ENCODE peak calls at places on chromosomes 5 and 9, in four cellular contexts. B is heart left ventricle, V is SJSA1, Q is HCT116. E is an unnamed sample. For H3K4me1, the result is how much of the 10 kb centered on the place peaks cover.

GRCh38 chr9:7536310-7536939 is 263.2 kb downstream of the DMAC1 start:
- DNase-seq in B (no peak), V (no peak), Q (peak), E (peak)

GRCh38 chr9:2299156-2299842 is 284.2 kb downstream of the SMARCA2 start:
- DNase-seq in B (no peak), V (no peak), Q (no peak), E (no peak)

GRCh38 chr5:149853019-149853648 is 91.5 kb downstream of the PDE6A start:
- DNase-seq in B (peak), V (peak), Q (peak), E (peak)

GRCh38 chr9:97986466-97986865 is 3.3 kb downstream of the ANP32B start:
- DNase-seq in B (no peak), V (no peak), Q (no peak), E (no peak)

GRCh38 chr5:21094619-21095018 is 1106.6 kb upstream of the CDH18 start:
- DNase-seq in B (no peak), V (no peak), Q (no peak), E (no peak)

GRCh38 chr5:155460501-155460931 is 447.0 kb downstream of the KIF4B start:
- DNase-seq in B (no peak), V (no peak), Q (no peak), E (no peak)

GRCh38 chr5:134007581-134008256 is 2.9 kb upstream of the VDAC1 start:
- DNase-seq in B (no peak), V (no peak), Q (no peak), E (no peak)

GRCh38 chr9:784916-785315 is 56.6 kb upstream of the DMRT1 start:
- DNase-seq in B (no peak), V (no peak), Q (no peak), E (no peak)

GRCh38 chr5:84131372-84131771 is 253.3 kb downstream of the EDIL3 start:
- DNase-seq in B (no peak), V (no peak), Q (no peak), E (no peak)

GRCh38 chr9:136194540-136194939 is 10.4 kb downstream of the LHX3 start:
- DNase-seq in B (no peak), V (no peak), Q (no peak), E (no peak)

GRCh38 chr9:17837931-17838330 is 259.1 kb downstream of the SH3GL2 start:
- DNase-seq in B (no peak), V (no peak), Q (no peak), E (no peak)

GRCh38 chr5:60473654-60474053 is 226.3 kb downstream of the DEPDC1B start:
- DNase-seq in B (no peak), V (no peak), Q (no peak), E (no peak)

GRCh38 chr5:89934069-89934468 is 475.5 kb downstream of the CETN3 start:
- DNase-seq in B (no peak), V (no peak), Q (no peak), E (no peak)

GRCh38 chr5:38465045-38465444 is 91.4 kb downstream of the LIFR start:
- DNase-seq in B (no peak), V (no peak), Q (no peak), E (peak)

GRCh38 chr5:159912033-159912800 is 4.1 kb upstream of the ADRA1B start:
- DNase-seq in B (no peak), V (peak), Q (no peak), E (no peak)

GRCh38 chr9:98899399-98900056 is 44.2 kb upstream of the COL15A1 start:
- DNase-seq in B (no peak), V (peak), Q (no peak), E (no peak)

GRCh38 chr9:16343249-16344237 is 526.9 kb downstream of the BNC2 start:
- DNase-seq in B (no peak), V (no peak), Q (no peak), E (peak)

GRCh38 chr9:75111019-75111622 is 22.8 kb downstream of the OSTF1 start:
- DNase-seq in B (no peak), V (no peak), Q (peak), E (no peak)

GRCh38 chr9:25562101-25562500 is 116.1 kb downstream of the TUSC1 start:
- DNase-seq in B (no peak), V (no peak), Q (no peak), E (no peak)

GRCh38 chr9:81737871-81738507 is 48.6 kb upstream of the TLE1 start:
- DNase-seq in B (no peak), V (peak), Q (peak), E (no peak)

GRCh38 chr5:123434796-123435195 is 11.6 kb upstream of the CEP120 start:
- DNase-seq in B (no peak), V (no peak), Q (no peak), E (no peak)

GRCh38 chr9:121651295-121652036 is at the start of gene DAB2IP:
- DNase-seq in B (peak), V (no peak), Q (no peak), E (peak)

GRCh38 chr9:2818486-2819121 is 25.3 kb downstream of the PUM3 start:
- DNase-seq in B (no peak), V (no peak), Q (no peak), E (no peak)

GRCh38 chr5:43078956-43079355 is 38.8 kb upstream of the ANXA2R start:
- DNase-seq in B (no peak), V (peak), Q (no peak), E (no peak)

GRCh38 chr9:113536483-113537226 is 73.1 kb downstream of the RGS3 start:
- DNase-seq in B (peak), V (no peak), Q (no peak), E (peak)

GRCh38 chr5:17221843-17222614 is 4.6 kb downstream of the BASP1 start:
- DNase-seq in B (no peak), V (no peak), Q (no peak), E (no peak)

GRCh38 chr9:87588339-87588738 is 90.7 kb downstream of the DAPK1 start:
- DNase-seq in B (no peak), V (no peak), Q (no peak), E (no peak)

GRCh38 chr5:122500245-122501086 is 188.4 kb downstream of the SNCAIP start:
- DNase-seq in B (no peak), V (peak), Q (peak), E (peak)

GRCh38 chr5:93006915-93007314 is 574.1 kb downstream of the NR2F1-AS1 start:
- DNase-seq in B (no peak), V (no peak), Q (no peak), E (no peak)

GRCh38 chr9:98451576-98451975 is 196.1 kb upstream of the TBC1D2 start:
- DNase-seq in B (no peak), V (no peak), Q (no peak), E (no peak)

GRCh38 chr9:468766-469496 is 254.3 kb downstream of the DOCK8 start:
- DNase-seq in B (no peak), V (no peak), Q (no peak), E (no peak)

GRCh38 chr5:10985091-10985490 is 224.1 kb upstream of the DAP start:
- DNase-seq in B (no peak), V (no peak), Q (no peak), E (no peak)

GRCh38 chr5:135441919-135442318 is 5.2 kb downstream of the DCANP1 start:
- DNase-seq in B (no peak), V (no peak), Q (no peak), E (no peak)

GRCh38 chr9:121963542-121963995 is 129.5 kb downstream of the TTLL11 start:
- DNase-seq in B (no peak), V (no peak), Q (no peak), E (no peak)

GRCh38 chr9:83069651-83070050 is 6.7 kb upstream of the RASEF start:
- DNase-seq in B (no peak), V (no peak), Q (no peak), E (no peak)

GRCh38 chr5:92353107-92354030 is 970.3 kb upstream of the ARRDC3 start:
- DNase-seq in B (no peak), V (no peak), Q (no peak), E (no peak)

GRCh38 chr9:108535526-108535925 is 320.3 kb downstream of the ACTL7B start:
- DNase-seq in B (no peak), V (peak), Q (no peak), E (no peak)

GRCh38 chr9:132044176-132044880 is 35.3 kb downstream of the MED27 start:
- DNase-seq in B (no peak), V (no peak), Q (no peak), E (no peak)

GRCh38 chr9:134052491-134052890 is 15.3 kb downstream of the BRD3 start:
- DNase-seq in B (peak), V (no peak), Q (no peak), E (no peak)
- H3K4me1 ChIP-seq in B (under half), V (under half), Q (under half), E (half or more)

GRCh38 chr5:50854082-50854481 is 187.6 kb downstream of the PARP8 start:
- DNase-seq in B (no peak), V (no peak), Q (no peak), E (no peak)

GRCh38 chr5:50853151-50853550 is 186.7 kb downstream of the PARP8 start:
- DNase-seq in B (no peak), V (no peak), Q (no peak), E (peak)

GRCh38 chr5:50856720-50857119 is 190.3 kb downstream of the PARP8 start:
- DNase-seq in B (no peak), V (no peak), Q (no peak), E (no peak)
- H3K4me1 ChIP-seq in B (under half), V (under half), Q (under half), E (under half)

DNA sequence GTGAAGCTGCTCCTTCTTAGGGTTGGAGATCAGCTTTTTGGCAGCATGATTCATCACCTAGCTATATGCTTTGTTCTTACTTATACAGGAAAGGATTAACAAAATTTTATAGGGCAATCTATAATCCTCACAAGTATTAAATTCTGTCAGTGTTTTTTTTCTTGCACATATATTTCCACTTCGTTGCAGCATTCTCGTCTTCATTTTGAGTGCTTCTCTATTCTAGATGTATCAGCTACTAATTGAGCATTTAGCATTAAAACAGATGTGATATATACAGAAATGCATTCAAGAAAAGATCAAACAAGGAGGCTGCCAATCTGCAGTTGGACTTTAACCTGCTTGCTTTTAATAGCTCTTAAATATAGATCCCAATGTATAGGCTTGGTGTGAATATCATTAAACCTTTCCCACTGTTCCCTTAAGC is 3.6 kb upstream of the CTXN3 start:
- DNase-seq in B (no peak), V (no peak), Q (no peak), E (no peak)
- H3K4me1 ChIP-seq in B (under half), V (under half), Q (under half), E (under half)

GRCh38 chr5:1962619-1963355 is 80.1 kb upstream of the IRX4 start:
- DNase-seq in B (no peak), V (no peak), Q (no peak), E (no peak)

GRCh38 chr5:1960595-1961303 is 78.0 kb upstream of the IRX4 start:
- DNase-seq in B (no peak), V (no peak), Q (no peak), E (no peak)

GRCh38 chr5:1963358-1963757 is 80.6 kb upstream of the IRX4 start:
- DNase-seq in B (no peak), V (no peak), Q (no peak), E (no peak)

GRCh38 chr5:1961304-1961946 is 78.7 kb upstream of the IRX4 start:
- DNase-seq in B (no peak), V (no peak), Q (no peak), E (no peak)

DNA sequence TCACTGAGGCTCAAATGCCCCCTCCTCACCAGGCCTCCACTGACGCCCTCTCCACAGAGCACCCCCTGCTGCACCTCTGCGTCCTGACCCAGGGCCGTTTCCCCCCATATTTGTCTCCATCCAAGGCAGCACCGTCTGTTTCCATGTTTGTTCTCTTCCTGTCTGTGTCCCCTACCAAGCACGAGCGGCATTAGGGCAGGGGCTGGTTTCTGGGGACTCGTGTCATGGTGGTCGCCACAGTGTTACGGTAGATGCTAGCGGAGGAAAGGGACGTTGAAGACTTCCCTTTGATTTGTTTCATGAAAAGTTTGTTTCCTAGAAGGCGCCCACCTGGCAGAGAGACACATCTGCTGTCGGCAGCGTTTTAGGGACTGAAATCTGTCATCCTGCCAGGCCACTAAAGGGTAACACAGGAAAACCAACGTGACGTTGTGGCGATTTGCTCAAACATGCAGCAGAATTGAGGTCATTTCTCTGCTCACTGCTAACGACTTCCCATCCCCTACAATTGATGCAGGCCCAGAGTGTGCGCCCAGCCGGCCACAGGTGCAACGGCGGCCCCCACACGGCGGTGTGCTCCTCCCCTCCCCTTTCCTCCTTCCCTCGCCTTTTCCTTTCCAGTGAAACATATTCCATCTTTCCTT is 79.3 kb upstream of the IRX4 start:
- DNase-seq in B (no peak), V (no peak), Q (no peak), E (no peak)
- H3K4me1 ChIP-seq in B (under half), V (under half), Q (under half), E (under half)

GRCh38 chr5:143055596-143056330 is 285.6 kb downstream of the ARHGAP26 start:
- DNase-seq in B (no peak), V (peak), Q (no peak), E (no peak)
- H3K4me1 ChIP-seq in B (half or more), V (half or more), Q (under half), E (half or more)

GRCh38 chr9:124292696-124293593 is 35.2 kb downstream of the NEK6 start:
- DNase-seq in B (no peak), V (no peak), Q (no peak), E (no peak)
- H3K4me1 ChIP-seq in B (half or more), V (half or more), Q (half or more), E (under half)

DNA sequence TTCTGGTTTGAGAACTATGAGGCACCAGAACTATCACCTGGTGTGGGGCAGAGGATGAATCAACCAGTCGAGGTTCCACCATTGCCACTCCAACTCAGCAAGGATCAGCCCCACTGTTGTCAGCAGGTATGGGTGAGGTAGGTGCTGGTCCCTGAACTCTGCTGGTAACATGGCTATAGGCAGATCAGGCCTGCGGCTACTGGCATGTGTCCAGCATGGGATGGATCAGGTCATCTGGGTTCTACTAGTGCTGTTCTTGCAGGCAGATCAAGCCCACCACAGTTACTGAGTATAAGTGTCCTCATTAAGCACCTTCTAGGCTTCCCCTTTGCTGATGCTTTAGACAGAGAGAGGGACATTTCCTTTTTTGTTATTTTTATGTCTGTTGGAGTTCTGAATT is 71.7 kb downstream of the GABRA6 start:
- DNase-seq in B (no peak), V (no peak), Q (no peak), E (no peak)
- H3K4me1 ChIP-seq in B (under half), V (under half), Q (under half), E (under half)

GRCh38 chr9:37363124-37363523 is 59.4 kb upstream of the GRHPR start:
- DNase-seq in B (no peak), V (no peak), Q (no peak), E (no peak)
- H3K4me1 ChIP-seq in B (under half), V (under half), Q (under half), E (under half)

DNA sequence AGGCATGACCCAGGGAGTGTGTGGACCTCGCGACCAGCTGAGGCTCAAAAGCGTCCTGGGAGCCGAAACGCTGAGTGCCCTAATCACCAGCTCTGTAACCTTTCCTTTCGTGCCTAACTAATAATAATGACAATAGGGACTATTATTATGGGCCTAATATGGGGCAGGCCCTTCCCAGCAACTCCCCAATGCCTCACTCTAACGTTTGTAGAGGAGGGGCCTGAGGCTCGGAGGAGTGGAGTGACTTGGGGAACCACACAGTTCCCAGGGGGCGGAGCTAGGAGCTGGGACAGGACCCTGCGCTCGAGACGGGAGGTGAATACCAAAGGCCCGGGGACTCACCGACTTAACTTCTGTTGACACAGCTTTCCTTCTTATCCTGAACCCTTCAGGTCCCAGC is 922 bp upstream of the IER5L start:
- DNase-seq in B (no peak), V (no peak), Q (no peak), E (no peak)
- H3K4me1 ChIP-seq in B (under half), V (under half), Q (half or more), E (under half)

E was measured in psoas muscle.